ENCODE peak calls at places on chromosomes 1 and 21, in five cellular contexts. F is GM23338, U is IMR-90, G is neuronal stem cell, K is dorsolateral prefrontal cortex. Z is an unnamed sample.

GRCh38 chr1:225253784-225254183 is 174.1 kb downstream of the LBR start:
- DNase-seq in U (peak), K (no peak), G (no peak), F (no peak), Z (no peak)

GRCh38 chr1:164155337-164155850 is 403.6 kb upstream of the PBX1 start:
- DNase-seq in U (no peak), F (no peak), K (no peak), G (peak), Z (no peak)

GRCh38 chr1:31732751-31733289 is 29.0 kb upstream of the COL16A1 start:
- DNase-seq in U (no peak), F (peak), K (no peak), G (no peak), Z (no peak)

GRCh38 chr1:70436617-70437236 is 25.7 kb downstream of the CTH start:
- DNase-seq in U (peak), K (no peak), F (no peak), G (no peak), Z (peak)

GRCh38 chr1:42932442-42932941 is 26.2 kb downstream of the SLC2A1 start:
- DNase-seq in G (no peak), F (no peak), U (no peak), K (peak), Z (no peak)

GRCh38 chr1:168879906-168880734 is 151.1 kb upstream of the DPT start:
- DNase-seq in K (peak), U (no peak), F (peak), G (no peak), Z (no peak)

GRCh38 chr1:26044971-26045711 is 777 bp downstream of the SLC30A2 start:
- DNase-seq in G (no peak), K (no peak), U (no peak), F (peak), Z (no peak)

GRCh38 chr1:181423301-181423918 is 59.9 kb upstream of the CACNA1E start:
- DNase-seq in K (peak), G (peak), U (peak), F (peak), Z (peak)

DNA sequence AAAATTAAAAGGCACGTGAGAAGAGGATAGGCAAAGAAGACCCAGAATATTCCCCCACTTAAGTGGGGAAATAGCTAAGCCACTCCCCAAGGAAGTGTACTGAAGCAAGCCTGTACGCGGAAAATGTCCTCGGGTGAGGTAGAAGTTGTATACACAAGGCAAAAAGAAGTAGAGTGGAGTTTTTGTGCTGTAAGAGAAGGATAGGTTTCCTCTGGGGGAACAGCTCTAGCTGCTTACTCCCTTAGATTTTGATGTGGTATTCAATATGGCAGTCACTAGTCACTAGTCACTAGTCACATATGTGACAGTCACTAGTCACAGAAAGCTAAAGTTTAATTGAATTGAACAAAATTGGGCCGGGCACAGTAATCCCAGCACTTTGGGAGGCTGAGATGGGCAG is 7.6 kb downstream of the TXNIP start:
- DNase-seq in K (no peak), U (no peak), G (no peak), F (no peak), Z (no peak)
- H3K27ac ChIP-seq in K (no peak), U (no peak), G (no peak), F (no peak), Z (peak)

GRCh38 chr1:65316233-65316632 is 6.9 kb downstream of the DNAJC6 start:
- DNase-seq in F (no peak), K (no peak), U (no peak), G (no peak), Z (no peak)
- H3K27ac ChIP-seq in F (no peak), K (no peak), U (no peak), G (no peak), Z (no peak)

GRCh38 chr1:17470021-17470799 is 30.7 kb upstream of the RCC2 start:
- DNase-seq in G (no peak), K (no peak), F (peak), U (no peak), Z (no peak)

GRCh38 chr1:17471393-17471792 is 31.9 kb upstream of the RCC2 start:
- DNase-seq in G (no peak), F (no peak), U (no peak), K (no peak), Z (no peak)

GRCh38 chr1:17475729-17476128 is 36.3 kb upstream of the RCC2 start:
- DNase-seq in K (no peak), U (peak), G (no peak), F (no peak), Z (peak)

GRCh38 chr1:17472814-17473213 is 33.3 kb upstream of the RCC2 start:
- DNase-seq in G (no peak), U (no peak), F (no peak), K (no peak), Z (no peak)
- H3K27ac ChIP-seq in G (no peak), U (no peak), F (no peak), K (no peak), Z (no peak)

GRCh38 chr1:61316493-61316892 is 234.1 kb downstream of the NFIA start:
- DNase-seq in K (no peak), G (no peak), F (no peak), U (no peak), Z (no peak)

GRCh38 chr1:61320575-61320974 is 238.2 kb downstream of the NFIA start:
- DNase-seq in K (no peak), U (no peak), G (no peak), F (no peak), Z (no peak)

GRCh38 chr1:61322008-61322744 is 239.8 kb downstream of the NFIA start:
- DNase-seq in G (no peak), K (no peak), F (no peak), U (no peak), Z (no peak)

GRCh38 chr1:61322769-61323168 is 240.4 kb downstream of the NFIA start:
- DNase-seq in G (no peak), K (no peak), U (no peak), F (no peak), Z (no peak)

DNA sequence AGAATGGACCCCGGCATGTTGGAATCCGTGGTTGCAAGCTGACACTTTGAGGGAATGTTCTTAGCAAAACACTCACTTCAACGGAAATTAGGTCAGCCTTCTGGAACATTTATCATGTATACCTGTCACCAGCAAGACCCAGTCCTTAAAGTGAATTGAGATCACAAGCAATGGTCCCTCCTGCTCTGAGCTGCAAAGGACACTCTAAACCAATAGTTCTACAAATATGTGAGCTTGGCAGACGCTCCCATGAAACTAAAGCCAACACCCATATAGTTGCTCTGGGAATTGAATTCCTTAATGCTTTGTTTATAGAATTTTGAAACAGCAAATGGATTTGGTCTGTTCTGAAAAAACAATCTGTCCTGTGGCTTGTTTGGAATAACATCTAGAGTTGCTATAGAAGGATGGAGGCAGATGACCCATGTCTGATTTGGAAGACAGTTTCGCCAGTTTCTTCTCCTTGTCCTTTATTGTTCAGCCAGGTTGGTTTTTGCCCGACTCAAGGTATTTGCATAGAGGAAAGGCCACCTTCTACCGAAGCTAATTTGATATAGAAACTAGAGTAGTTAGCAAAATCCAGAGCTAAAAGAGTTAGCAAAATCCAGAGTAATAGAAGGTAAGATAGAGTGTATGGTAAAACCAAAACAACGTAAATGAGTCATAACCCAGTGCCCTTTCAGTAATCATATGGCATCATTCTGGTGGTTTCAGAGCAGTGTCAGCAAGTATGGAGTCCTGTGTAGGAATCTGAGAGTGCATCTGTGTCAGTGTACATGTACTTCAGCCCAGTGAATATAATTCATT is 236.2 kb downstream of the NFIA start:
- DNase-seq in G (no peak), K (no peak), U (peak), F (no peak), Z (no peak)
- H3K27ac ChIP-seq in G (no peak), K (no peak), U (peak), F (no peak), Z (no peak)

GRCh38 chr21:33244781-33245105 is 15.0 kb downstream of the IFNAR2 start:
- DNase-seq in K (no peak), U (no peak), F (no peak), G (no peak), Z (no peak)
- H3K27ac ChIP-seq in K (no peak), U (no peak), F (no peak), G (no peak), Z (no peak)

GRCh38 chr1:8398086-8398485 is 80.2 kb downstream of the SLC45A1 start:
- DNase-seq in U (no peak), F (no peak), K (no peak), G (no peak), Z (no peak)
- H3K27ac ChIP-seq in U (peak), F (peak), K (peak), G (no peak), Z (peak)

DNA sequence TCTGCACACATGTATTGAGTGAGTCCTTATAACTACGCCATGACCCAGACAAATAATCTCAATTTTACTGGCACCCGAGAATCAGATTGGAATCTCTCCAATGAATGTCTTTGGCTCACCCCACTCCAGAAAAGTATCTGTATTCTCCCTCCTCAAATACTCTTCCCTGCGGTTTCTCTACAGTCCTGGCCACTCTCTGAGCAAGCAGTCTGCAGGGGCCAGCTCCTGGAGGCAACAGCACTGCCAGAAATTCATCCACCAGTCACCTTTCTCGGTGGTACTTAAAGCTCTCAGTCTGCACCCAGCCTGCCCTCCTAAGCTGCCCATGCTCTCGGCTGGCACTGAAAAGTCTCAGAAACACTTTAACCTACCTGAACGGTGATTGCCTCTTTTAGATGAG is 16.1 kb upstream of the LYST start:
- DNase-seq in G (no peak), U (no peak), K (no peak), F (no peak), Z (no peak)
- H3K27ac ChIP-seq in G (no peak), U (no peak), K (peak), F (no peak), Z (peak)

GRCh38 chr21:43928726-43929125 is 63.7 kb downstream of the AGPAT3 start:
- DNase-seq in F (no peak), G (no peak), K (no peak), U (no peak), Z (no peak)

GRCh38 chr21:43926196-43926595 is 61.2 kb downstream of the AGPAT3 start:
- DNase-seq in K (no peak), F (no peak), U (no peak), G (no peak), Z (no peak)

GRCh38 chr21:43927591-43928229 is 62.7 kb downstream of the AGPAT3 start:
- DNase-seq in F (no peak), K (no peak), U (no peak), G (no peak), Z (no peak)

GRCh38 chr21:43929217-43929971 is 64.4 kb downstream of the AGPAT3 start:
- DNase-seq in U (no peak), G (no peak), F (no peak), K (no peak), Z (peak)

DNA sequence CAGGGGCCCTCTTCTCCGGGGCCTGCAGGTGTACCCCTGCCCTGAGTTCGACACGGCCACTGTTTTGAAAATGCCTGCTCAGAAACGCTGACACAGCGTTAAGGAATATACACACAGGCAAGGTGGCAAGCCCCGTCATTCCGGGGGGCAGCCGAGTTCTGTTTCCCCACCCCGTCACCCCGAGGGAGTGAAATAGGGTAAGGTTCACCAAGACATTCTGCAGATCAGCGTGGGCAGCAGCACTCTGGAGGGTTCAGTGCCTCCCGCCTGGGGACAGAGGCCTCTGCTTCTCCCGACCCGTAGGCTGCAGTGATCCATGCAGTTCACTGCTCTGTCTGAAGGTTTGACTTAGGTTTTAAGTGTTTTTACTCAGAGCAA is 63.2 kb downstream of the AGPAT3 start:
- DNase-seq in F (no peak), G (no peak), U (no peak), K (no peak), Z (no peak)
- H3K27ac ChIP-seq in F (no peak), G (no peak), U (no peak), K (no peak), Z (no peak)